ENCODE peak calls at places on chromosomes 2 and 18, in nine cellular contexts. One of them, this sample, is unnamed.

GRCh38 chr2:208466133-208466919 is 59.7 kb downstream of the PTH2R start:
- DNase-seq in GM04504: no peak
- DNase-seq in AG04450: no peak
- DNase-seq in germinal center: peak
- DNase-seq in naive thymus-derived CD4-positive, alpha-beta T cell: no peak
- DNase-seq in heart right ventricle: no peak
- DNase-seq in H9: peak
- DNase-seq in DMS79 treated with DMSO at 0.1 percent for 48 hours: peak
- DNase-seq in sciatic nerve: no peak
- DNase-seq in this sample: no peak

GRCh38 chr2:160109939-160110673 is 47.7 kb upstream of the PLA2R1 start:
- DNase-seq in GM04504: peak
- DNase-seq in AG04450: peak
- DNase-seq in germinal center: peak
- DNase-seq in naive thymus-derived CD4-positive, alpha-beta T cell: no peak
- DNase-seq in heart right ventricle: peak
- DNase-seq in H9: peak
- DNase-seq in DMS79 treated with DMSO at 0.1 percent for 48 hours: peak
- DNase-seq in sciatic nerve: no peak
- DNase-seq in this sample: peak

GRCh38 chr18:35095983-35096676 is 54.9 kb downstream of the MAPRE2 start:
- DNase-seq in GM04504: no peak
- DNase-seq in AG04450: no peak
- DNase-seq in germinal center: no peak
- DNase-seq in naive thymus-derived CD4-positive, alpha-beta T cell: no peak
- DNase-seq in heart right ventricle: no peak
- DNase-seq in H9: no peak
- DNase-seq in DMS79 treated with DMSO at 0.1 percent for 48 hours: no peak
- DNase-seq in sciatic nerve: no peak
- DNase-seq in this sample: no peak

GRCh38 chr18:10330428-10330827 is 124.0 kb upstream of the APCDD1 start:
- DNase-seq in GM04504: no peak
- DNase-seq in AG04450: no peak
- DNase-seq in germinal center: no peak
- DNase-seq in naive thymus-derived CD4-positive, alpha-beta T cell: no peak
- DNase-seq in heart right ventricle: no peak
- DNase-seq in H9: no peak
- DNase-seq in DMS79 treated with DMSO at 0.1 percent for 48 hours: no peak
- DNase-seq in sciatic nerve: no peak
- DNase-seq in this sample: no peak

GRCh38 chr2:105576440-105577241 is 168.1 kb upstream of the NCK2 start:
- DNase-seq in GM04504: no peak
- DNase-seq in AG04450: no peak
- DNase-seq in germinal center: peak
- DNase-seq in naive thymus-derived CD4-positive, alpha-beta T cell: no peak
- DNase-seq in heart right ventricle: no peak
- DNase-seq in H9: peak
- DNase-seq in DMS79 treated with DMSO at 0.1 percent for 48 hours: peak
- DNase-seq in sciatic nerve: no peak
- DNase-seq in this sample: no peak

GRCh38 chr18:6624729-6625308 is 104.7 kb upstream of the ARHGAP28 start:
- DNase-seq in GM04504: no peak
- DNase-seq in AG04450: no peak
- DNase-seq in germinal center: no peak
- DNase-seq in naive thymus-derived CD4-positive, alpha-beta T cell: no peak
- DNase-seq in heart right ventricle: no peak
- DNase-seq in H9: no peak
- DNase-seq in DMS79 treated with DMSO at 0.1 percent for 48 hours: no peak
- DNase-seq in sciatic nerve: no peak
- DNase-seq in this sample: no peak

GRCh38 chr18:76764296-76764901 is 58.0 kb upstream of the ZNF236 start:
- DNase-seq in GM04504: no peak
- DNase-seq in AG04450: no peak
- DNase-seq in germinal center: no peak
- DNase-seq in naive thymus-derived CD4-positive, alpha-beta T cell: no peak
- DNase-seq in heart right ventricle: no peak
- DNase-seq in H9: no peak
- DNase-seq in DMS79 treated with DMSO at 0.1 percent for 48 hours: no peak
- DNase-seq in sciatic nerve: no peak
- DNase-seq in this sample: no peak

GRCh38 chr2:164785447-164785846 is 56.2 kb downstream of the COBLL1 start:
- DNase-seq in GM04504: peak
- DNase-seq in AG04450: no peak
- DNase-seq in germinal center: no peak
- DNase-seq in naive thymus-derived CD4-positive, alpha-beta T cell: no peak
- DNase-seq in heart right ventricle: no peak
- DNase-seq in H9: no peak
- DNase-seq in DMS79 treated with DMSO at 0.1 percent for 48 hours: no peak
- DNase-seq in sciatic nerve: no peak
- DNase-seq in this sample: no peak

GRCh38 chr2:224772494-224772893 is 56.3 kb upstream of the CCDC195 start:
- DNase-seq in GM04504: no peak
- DNase-seq in AG04450: no peak
- DNase-seq in germinal center: no peak
- DNase-seq in naive thymus-derived CD4-positive, alpha-beta T cell: no peak
- DNase-seq in heart right ventricle: no peak
- DNase-seq in H9: no peak
- DNase-seq in DMS79 treated with DMSO at 0.1 percent for 48 hours: no peak
- DNase-seq in sciatic nerve: no peak
- DNase-seq in this sample: no peak

GRCh38 chr18:24068945-24069693 is 54.6 kb downstream of the TTC39C start:
- DNase-seq in GM04504: peak
- DNase-seq in AG04450: no peak
- DNase-seq in germinal center: no peak
- DNase-seq in naive thymus-derived CD4-positive, alpha-beta T cell: no peak
- DNase-seq in heart right ventricle: no peak
- DNase-seq in H9: no peak
- DNase-seq in DMS79 treated with DMSO at 0.1 percent for 48 hours: peak
- DNase-seq in sciatic nerve: no peak
- DNase-seq in this sample: no peak

GRCh38 chr18:55406374-55407045 is 181.5 kb downstream of the TCF4 start:
- DNase-seq in GM04504: no peak
- DNase-seq in AG04450: no peak
- DNase-seq in germinal center: no peak
- DNase-seq in naive thymus-derived CD4-positive, alpha-beta T cell: no peak
- DNase-seq in heart right ventricle: no peak
- DNase-seq in H9: no peak
- DNase-seq in DMS79 treated with DMSO at 0.1 percent for 48 hours: peak
- DNase-seq in sciatic nerve: no peak
- DNase-seq in this sample: no peak

GRCh38 chr18:76476665-76477561 is 18.1 kb downstream of the ZNF516 start:
- DNase-seq in GM04504: peak
- DNase-seq in AG04450: peak
- DNase-seq in germinal center: no peak
- DNase-seq in naive thymus-derived CD4-positive, alpha-beta T cell: no peak
- DNase-seq in heart right ventricle: no peak
- DNase-seq in H9: no peak
- DNase-seq in DMS79 treated with DMSO at 0.1 percent for 48 hours: no peak
- DNase-seq in sciatic nerve: no peak
- DNase-seq in this sample: no peak

GRCh38 chr2:217974389-217975005 is 28.3 kb downstream of the TNS1 start:
- DNase-seq in GM04504: no peak
- DNase-seq in AG04450: no peak
- DNase-seq in germinal center: no peak
- DNase-seq in naive thymus-derived CD4-positive, alpha-beta T cell: no peak
- DNase-seq in heart right ventricle: no peak
- DNase-seq in H9: no peak
- DNase-seq in DMS79 treated with DMSO at 0.1 percent for 48 hours: peak
- DNase-seq in sciatic nerve: no peak
- DNase-seq in this sample: peak

GRCh38 chr18:55585586-55586521 is 2.1 kb downstream of the TCF4 start:
- DNase-seq in GM04504: no peak
- DNase-seq in AG04450: no peak
- DNase-seq in germinal center: no peak
- DNase-seq in naive thymus-derived CD4-positive, alpha-beta T cell: no peak
- DNase-seq in heart right ventricle: peak
- DNase-seq in H9: peak
- DNase-seq in DMS79 treated with DMSO at 0.1 percent for 48 hours: no peak
- DNase-seq in sciatic nerve: no peak
- DNase-seq in this sample: no peak

GRCh38 chr2:158205215-158205614 is 103.5 kb downstream of the UPP2 start:
- DNase-seq in GM04504: no peak
- DNase-seq in AG04450: no peak
- DNase-seq in germinal center: no peak
- DNase-seq in naive thymus-derived CD4-positive, alpha-beta T cell: no peak
- DNase-seq in heart right ventricle: no peak
- DNase-seq in H9: no peak
- DNase-seq in DMS79 treated with DMSO at 0.1 percent for 48 hours: no peak
- DNase-seq in sciatic nerve: no peak
- DNase-seq in this sample: no peak

GRCh38 chr2:83837823-83838222 is 621.3 kb downstream of the SUCLG1 start:
- DNase-seq in GM04504: no peak
- DNase-seq in AG04450: no peak
- DNase-seq in germinal center: no peak
- DNase-seq in naive thymus-derived CD4-positive, alpha-beta T cell: no peak
- DNase-seq in heart right ventricle: no peak
- DNase-seq in H9: no peak
- DNase-seq in DMS79 treated with DMSO at 0.1 percent for 48 hours: no peak
- DNase-seq in sciatic nerve: no peak
- DNase-seq in this sample: no peak

GRCh38 chr18:31154186-31154585 is 8.5 kb downstream of the DSC1 start:
- DNase-seq in GM04504: no peak
- DNase-seq in AG04450: no peak
- DNase-seq in germinal center: no peak
- DNase-seq in naive thymus-derived CD4-positive, alpha-beta T cell: no peak
- DNase-seq in heart right ventricle: no peak
- DNase-seq in H9: no peak
- DNase-seq in DMS79 treated with DMSO at 0.1 percent for 48 hours: no peak
- DNase-seq in sciatic nerve: no peak
- DNase-seq in this sample: no peak

GRCh38 chr2:108325756-108326155 is 37.1 kb downstream of the SULT1C2 start:
- DNase-seq in GM04504: no peak
- DNase-seq in AG04450: no peak
- DNase-seq in germinal center: no peak
- DNase-seq in naive thymus-derived CD4-positive, alpha-beta T cell: no peak
- DNase-seq in heart right ventricle: no peak
- DNase-seq in H9: no peak
- DNase-seq in DMS79 treated with DMSO at 0.1 percent for 48 hours: no peak
- DNase-seq in sciatic nerve: no peak
- DNase-seq in this sample: no peak

GRCh38 chr18:59787998-59788875 is 91.0 kb upstream of the CCBE1 start:
- DNase-seq in GM04504: no peak
- DNase-seq in AG04450: no peak
- DNase-seq in germinal center: no peak
- DNase-seq in naive thymus-derived CD4-positive, alpha-beta T cell: no peak
- DNase-seq in heart right ventricle: no peak
- DNase-seq in H9: no peak
- DNase-seq in DMS79 treated with DMSO at 0.1 percent for 48 hours: no peak
- DNase-seq in sciatic nerve: no peak
- DNase-seq in this sample: no peak

GRCh38 chr2:216389565-216389964 is 17.3 kb upstream of the MARCHF4 start:
- DNase-seq in GM04504: no peak
- DNase-seq in AG04450: no peak
- DNase-seq in germinal center: no peak
- DNase-seq in naive thymus-derived CD4-positive, alpha-beta T cell: no peak
- DNase-seq in heart right ventricle: no peak
- DNase-seq in H9: no peak
- DNase-seq in DMS79 treated with DMSO at 0.1 percent for 48 hours: no peak
- DNase-seq in sciatic nerve: no peak
- DNase-seq in this sample: no peak

GRCh38 chr18:62585274-62586147 is 62.7 kb downstream of the ZCCHC2 start:
- DNase-seq in GM04504: no peak
- DNase-seq in AG04450: no peak
- DNase-seq in germinal center: no peak
- DNase-seq in naive thymus-derived CD4-positive, alpha-beta T cell: peak
- DNase-seq in heart right ventricle: no peak
- DNase-seq in H9: no peak
- DNase-seq in DMS79 treated with DMSO at 0.1 percent for 48 hours: no peak
- DNase-seq in sciatic nerve: no peak
- DNase-seq in this sample: no peak

GRCh38 chr2:64220906-64221659 is 76.9 kb upstream of the PELI1 start:
- DNase-seq in GM04504: no peak
- DNase-seq in AG04450: no peak
- DNase-seq in germinal center: no peak
- DNase-seq in naive thymus-derived CD4-positive, alpha-beta T cell: no peak
- DNase-seq in heart right ventricle: no peak
- DNase-seq in H9: no peak
- DNase-seq in DMS79 treated with DMSO at 0.1 percent for 48 hours: no peak
- DNase-seq in sciatic nerve: no peak
- DNase-seq in this sample: no peak

GRCh38 chr2:71070294-71071025 is 2.0 kb downstream of the NAGK start:
- DNase-seq in GM04504: no peak
- DNase-seq in AG04450: no peak
- DNase-seq in germinal center: peak
- DNase-seq in naive thymus-derived CD4-positive, alpha-beta T cell: no peak
- DNase-seq in heart right ventricle: no peak
- DNase-seq in H9: peak
- DNase-seq in DMS79 treated with DMSO at 0.1 percent for 48 hours: no peak
- DNase-seq in sciatic nerve: no peak
- DNase-seq in this sample: no peak

GRCh38 chr2:118705032-118705431 is 142.4 kb downstream of the EN1 start:
- DNase-seq in GM04504: peak
- DNase-seq in AG04450: no peak
- DNase-seq in germinal center: no peak
- DNase-seq in naive thymus-derived CD4-positive, alpha-beta T cell: no peak
- DNase-seq in heart right ventricle: no peak
- DNase-seq in H9: no peak
- DNase-seq in DMS79 treated with DMSO at 0.1 percent for 48 hours: no peak
- DNase-seq in sciatic nerve: no peak
- DNase-seq in this sample: no peak